ENCODE peak calls at places on chromosomes 5 and 9, in eight cellular contexts. One of them, this sample, is unnamed.

GRCh38 chr9:97046228-97046627 is 7.3 kb upstream of the CTSV start:
- DNase-seq in right atrium auricular region: no peak
- DNase-seq in hepatocyte: peak; percentile 81
- DNase-seq in heart left ventricle: no peak
- DNase-seq in Peyer's patch: peak; percentile 59
- DNase-seq in thyroid gland: peak; percentile 94
- DNase-seq in neural progenitor cell: no peak
- DNase-seq in heart right ventricle: no peak
- DNase-seq in this sample: peak; percentile 67

GRCh38 chr9:76269789-76270188 is 124.4 kb downstream of the RFK start:
- DNase-seq in right atrium auricular region: no peak
- DNase-seq in hepatocyte: no peak
- DNase-seq in heart left ventricle: no peak
- DNase-seq in Peyer's patch: no peak
- DNase-seq in thyroid gland: no peak
- DNase-seq in neural progenitor cell: no peak
- DNase-seq in heart right ventricle: no peak
- DNase-seq in this sample: no peak

GRCh38 chr5:178232124-178232919 is at the start of gene PHYKPL:
- DNase-seq in right atrium auricular region: peak; percentile 68
- DNase-seq in hepatocyte: peak; percentile 85
- DNase-seq in heart left ventricle: peak; percentile 89
- DNase-seq in Peyer's patch: peak; percentile 87
- DNase-seq in thyroid gland: peak; percentile 81
- DNase-seq in neural progenitor cell: peak; percentile 91
- DNase-seq in heart right ventricle: peak; percentile 80
- DNase-seq in this sample: peak; percentile 70

GRCh38 chr9:122133263-122133983 is 26.2 kb downstream of the NDUFA8 start:
- DNase-seq in right atrium auricular region: no peak
- DNase-seq in hepatocyte: no peak
- DNase-seq in heart left ventricle: peak; percentile 82
- DNase-seq in Peyer's patch: no peak
- DNase-seq in thyroid gland: no peak
- DNase-seq in neural progenitor cell: no peak
- DNase-seq in heart right ventricle: peak; percentile 69
- DNase-seq in this sample: no peak

GRCh38 chr5:167489202-167489601 is 802.2 kb upstream of the WWC1 start:
- DNase-seq in right atrium auricular region: no peak
- DNase-seq in hepatocyte: no peak
- DNase-seq in heart left ventricle: no peak
- DNase-seq in Peyer's patch: no peak
- DNase-seq in thyroid gland: no peak
- DNase-seq in neural progenitor cell: no peak
- DNase-seq in heart right ventricle: no peak
- DNase-seq in this sample: no peak

GRCh38 chr5:76714771-76715483 is 999 bp upstream of the F2R start:
- DNase-seq in right atrium auricular region: no peak
- DNase-seq in hepatocyte: peak; percentile 49
- DNase-seq in heart left ventricle: no peak
- DNase-seq in Peyer's patch: no peak
- DNase-seq in thyroid gland: peak; percentile 40
- DNase-seq in neural progenitor cell: peak; percentile 60
- DNase-seq in heart right ventricle: peak; percentile 36
- DNase-seq in this sample: no peak

GRCh38 chr5:88393082-88393481 is 124.4 kb upstream of the TMEM161B start:
- DNase-seq in right atrium auricular region: no peak
- DNase-seq in hepatocyte: no peak
- DNase-seq in heart left ventricle: no peak
- DNase-seq in Peyer's patch: no peak
- DNase-seq in thyroid gland: no peak
- DNase-seq in neural progenitor cell: no peak
- DNase-seq in heart right ventricle: no peak
- DNase-seq in this sample: no peak

GRCh38 chr5:131974956-131975726 is 29.7 kb upstream of the MEIKIN start:
- DNase-seq in right atrium auricular region: peak; percentile 40
- DNase-seq in hepatocyte: no peak
- DNase-seq in heart left ventricle: no peak
- DNase-seq in Peyer's patch: no peak
- DNase-seq in thyroid gland: no peak
- DNase-seq in neural progenitor cell: no peak
- DNase-seq in heart right ventricle: no peak
- DNase-seq in this sample: no peak

GRCh38 chr5:147276497-147276896 is 41.7 kb downstream of the STK32A start:
- DNase-seq in right atrium auricular region: no peak
- DNase-seq in hepatocyte: no peak
- DNase-seq in heart left ventricle: no peak
- DNase-seq in Peyer's patch: no peak
- DNase-seq in thyroid gland: no peak
- DNase-seq in neural progenitor cell: no peak
- DNase-seq in heart right ventricle: no peak
- DNase-seq in this sample: no peak

GRCh38 chr9:37034320-37034937 is 361 bp upstream of the PAX5 start:
- DNase-seq in right atrium auricular region: no peak
- DNase-seq in hepatocyte: peak; percentile 48
- DNase-seq in heart left ventricle: no peak
- DNase-seq in Peyer's patch: no peak
- DNase-seq in thyroid gland: no peak
- DNase-seq in neural progenitor cell: peak; percentile 84
- DNase-seq in heart right ventricle: no peak
- DNase-seq in this sample: no peak

GRCh38 chr9:133532937-133533668 is 1.4 kb upstream of the ADAMTSL2 start:
- DNase-seq in right atrium auricular region: peak; percentile 85
- DNase-seq in hepatocyte: peak; percentile 71
- DNase-seq in heart left ventricle: peak; percentile 81
- DNase-seq in Peyer's patch: peak; percentile 67
- DNase-seq in thyroid gland: peak; percentile 31
- DNase-seq in neural progenitor cell: peak; percentile 88
- DNase-seq in heart right ventricle: peak; percentile 78
- DNase-seq in this sample: peak; percentile 66
- TF ChIP-seq CTCF in right atrium auricular region: peak; percentile 74
- TF ChIP-seq CTCF in hepatocyte: peak; percentile 46
- TF ChIP-seq CTCF in heart left ventricle: peak; percentile 45
- TF ChIP-seq CTCF in Peyer's patch: peak; percentile 51
- TF ChIP-seq CTCF in thyroid gland: peak; percentile 41
- TF ChIP-seq CTCF in neural progenitor cell: peak; percentile 63
- TF ChIP-seq CTCF in heart right ventricle: peak; percentile 46
- TF ChIP-seq CTCF in this sample: peak; percentile 39

DNA sequence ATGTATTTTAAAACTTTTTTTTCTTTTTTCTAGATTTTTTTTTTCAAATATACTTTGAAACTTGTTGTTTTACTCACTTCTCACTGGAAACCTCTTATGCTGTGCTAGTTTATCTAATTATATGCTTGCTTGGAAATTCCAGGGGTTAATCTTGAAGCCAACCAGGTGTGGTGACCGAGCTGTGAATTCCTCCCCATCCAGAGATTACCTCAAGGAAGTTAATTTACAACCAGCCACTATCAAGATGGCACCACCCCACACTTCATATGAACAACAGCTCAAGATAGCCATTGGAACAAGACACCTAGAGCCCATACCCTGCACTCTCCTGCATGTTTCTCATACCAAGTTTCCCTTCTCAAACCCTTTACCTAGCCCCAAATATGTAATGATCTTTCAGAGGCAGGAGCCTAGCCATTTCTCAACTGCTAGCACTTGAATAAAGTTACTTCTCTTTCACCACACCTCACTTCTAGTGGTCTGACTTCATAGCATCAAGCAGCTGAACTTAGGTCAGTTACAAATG is 2156.9 kb upstream of the C9orf72 start:
- DNase-seq in right atrium auricular region: no peak
- DNase-seq in hepatocyte: peak; percentile 39
- DNase-seq in heart left ventricle: no peak
- DNase-seq in Peyer's patch: no peak
- DNase-seq in thyroid gland: no peak
- DNase-seq in neural progenitor cell: no peak
- DNase-seq in heart right ventricle: no peak
- DNase-seq in this sample: no peak
- H3K27ac ChIP-seq in right atrium auricular region: no peak overlapping the region
- H3K27ac ChIP-seq in hepatocyte: peak overlapping the region; percentile 24
- H3K27ac ChIP-seq in heart left ventricle: no peak overlapping the region
- H3K27ac ChIP-seq in Peyer's patch: no peak overlapping the region
- H3K27ac ChIP-seq in thyroid gland: no peak overlapping the region
- H3K27ac ChIP-seq in neural progenitor cell: no peak overlapping the region
- H3K27ac ChIP-seq in heart right ventricle: no peak overlapping the region
- H3K27ac ChIP-seq in this sample: no peak overlapping the region

GRCh38 chr9:79578891-79579290 is 7.1 kb downstream of the TLE4 start:
- DNase-seq in right atrium auricular region: no peak
- DNase-seq in hepatocyte: no peak
- DNase-seq in heart left ventricle: no peak
- DNase-seq in Peyer's patch: no peak
- DNase-seq in thyroid gland: no peak
- DNase-seq in neural progenitor cell: no peak
- DNase-seq in heart right ventricle: no peak
- DNase-seq in this sample: no peak
- H3K4me1 ChIP-seq in right atrium auricular region: peaks cover 68% of the 10 kb centered on the region
- H3K4me1 ChIP-seq in hepatocyte: peaks cover 25% of the 10 kb centered on the region
- H3K4me1 ChIP-seq in heart left ventricle: peaks cover 51% of the 10 kb centered on the region
- H3K4me1 ChIP-seq in Peyer's patch: peaks cover 24% of the 10 kb centered on the region
- H3K4me1 ChIP-seq in thyroid gland: peaks cover 8% of the 10 kb centered on the region
- H3K4me1 ChIP-seq in neural progenitor cell: peaks cover 81% of the 10 kb centered on the region
- H3K4me1 ChIP-seq in heart right ventricle: peaks cover 28% of the 10 kb centered on the region
- H3K4me1 ChIP-seq in this sample: peaks cover 14% of the 10 kb centered on the region

DNA sequence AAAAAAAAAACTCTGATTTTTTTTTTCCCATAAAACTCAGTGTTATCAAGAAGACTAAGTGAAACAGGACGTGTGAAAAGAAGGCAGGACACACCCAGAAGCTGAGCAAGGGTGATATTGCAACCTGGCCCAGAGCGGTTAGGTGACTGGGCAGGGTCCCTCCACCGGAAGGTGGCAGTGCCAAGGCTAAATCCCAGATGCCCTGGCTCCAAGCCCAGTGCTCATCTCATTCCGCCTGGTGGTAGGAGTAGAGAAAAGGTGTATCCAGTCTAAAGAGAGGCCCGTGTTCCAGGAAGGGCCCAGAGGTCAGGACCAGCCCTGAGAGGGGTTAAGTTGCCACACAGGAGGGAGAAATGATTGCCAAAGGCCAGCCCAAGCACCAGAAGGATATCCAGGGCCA is 51.5 kb upstream of the SAP30L start:
- DNase-seq in right atrium auricular region: no peak
- DNase-seq in hepatocyte: no peak
- DNase-seq in heart left ventricle: no peak
- DNase-seq in Peyer's patch: peak; percentile 60
- DNase-seq in thyroid gland: no peak
- DNase-seq in neural progenitor cell: no peak
- DNase-seq in heart right ventricle: no peak
- DNase-seq in this sample: no peak
- TF ChIP-seq CTCF in right atrium auricular region: no peak
- TF ChIP-seq CTCF in hepatocyte: no peak
- TF ChIP-seq CTCF in heart left ventricle: no peak
- TF ChIP-seq CTCF in Peyer's patch: peak; percentile 30
- TF ChIP-seq CTCF in thyroid gland: no peak
- TF ChIP-seq CTCF in neural progenitor cell: no peak
- TF ChIP-seq CTCF in heart right ventricle: no peak
- TF ChIP-seq CTCF in this sample: no peak

GRCh38 chr5:172999974-173000373 is 16.4 kb downstream of the ATP6V0E1 start:
- DNase-seq in right atrium auricular region: no peak
- DNase-seq in hepatocyte: no peak
- DNase-seq in heart left ventricle: no peak
- DNase-seq in Peyer's patch: no peak
- DNase-seq in thyroid gland: no peak
- DNase-seq in neural progenitor cell: no peak
- DNase-seq in heart right ventricle: no peak
- DNase-seq in this sample: no peak
- H3K27ac ChIP-seq in right atrium auricular region: peak overlapping the region; percentile 6
- H3K27ac ChIP-seq in hepatocyte: no peak overlapping the region
- H3K27ac ChIP-seq in heart left ventricle: no peak overlapping the region
- H3K27ac ChIP-seq in Peyer's patch: no peak overlapping the region
- H3K27ac ChIP-seq in thyroid gland: peak overlapping the region; percentile 44
- H3K27ac ChIP-seq in neural progenitor cell: no peak overlapping the region
- H3K27ac ChIP-seq in heart right ventricle: no peak overlapping the region
- H3K27ac ChIP-seq in this sample: no peak overlapping the region